ENCODE peak calls at places on chromosomes 7 and 10, in nine cellular contexts. X is cortex of kidney; K is NCI-H1092 treated with DMSO at 0.1 percent for 48 hours; U is body of pancreas; B is hypothalamus; L is AG04449; H is heart right ventricle; Q is activated CD4-positive, alpha-beta T cell treated with anti-CD3 and anti-CD28 coated beads, Interleukin-2, amount 50 U/mL, for 1 hour; T is HepG2. M is an unnamed sample.

GRCh38 chr7:69819306-69819705 is 221.0 kb downstream of the AUTS2 start:
- DNase-seq in L (no peak), T (no peak), K (no peak), H (no peak), X (no peak), U (no peak), B (no peak), Q (no peak), M (no peak)

GRCh38 chr7:128903621-128904361 is 6.7 kb downstream of the KCP start:
- DNase-seq in T (no peak), Q (no peak), X (no peak), H (no peak), K (no peak), U (no peak), L (no peak), B (no peak), M (no peak)

GRCh38 chr7:121831320-121831719 is 41.6 kb upstream of the PTPRZ1 start:
- DNase-seq in L (no peak), T (no peak), K (no peak), Q (no peak), H (no peak), U (no peak), X (no peak), B (no peak), M (no peak)

GRCh38 chr7:142519790-142520078 is 229.5 kb upstream of the PRSS1 start:
- DNase-seq in Q (no peak), U (no peak), L (no peak), X (no peak), K (no peak), H (no peak), B (no peak), T (no peak), M (no peak)

GRCh38 chr7:55438765-55439525 is 73.8 kb downstream of the LANCL2 start:
- DNase-seq in U (peak; percentile 36), B (no peak), T (no peak), X (no peak), K (peak; percentile 98), Q (no peak), L (no peak), H (peak; percentile 25), M (peak; percentile 60)

GRCh38 chr10:132965411-132966057 is 23.2 kb upstream of the CFAP46 start:
- DNase-seq in K (no peak), L (no peak), B (no peak), U (peak; percentile 36), X (no peak), Q (no peak), H (no peak), T (no peak), M (no peak)

GRCh38 chr7:22858640-22859561 is 36.3 kb upstream of the TOMM7 start:
- DNase-seq in B (no peak), X (no peak), U (no peak), L (peak; percentile 99), T (no peak), Q (no peak), H (no peak), K (no peak), M (peak; percentile 90)

GRCh38 chr10:3139135-3139910 is 33.3 kb downstream of the PITRM1 start:
- DNase-seq in L (no peak), B (no peak), T (peak; percentile 6), U (no peak), K (no peak), Q (no peak), X (no peak), H (no peak), M (no peak)

GRCh38 chr10:129963076-129963830 is 821 bp downstream of the EBF3 start:
- DNase-seq in L (no peak), B (no peak), Q (no peak), H (no peak), K (no peak), U (no peak), T (no peak), X (no peak), M (peak; percentile 67)

M was measured in hepatic stellate cell.